ENCODE peak calls at places on chromosomes 16 and 17, in six cellular contexts. Z, R, E, D, F and U are unnamed samples.

GRCh38 chr16:72932050-72932449 is 115.9 kb downstream of the ZFHX3 start:
- DNase-seq in Z (no peak), R (no peak), E (no peak), D (no peak), F (no peak), U (no peak)

GRCh38 chr16:57184890-57185445 is 871 bp downstream of the PSME3IP1 start:
- DNase-seq in Z (no peak), R (no peak), E (no peak), D (no peak), F (no peak), U (no peak)

GRCh38 chr17:81147701-81148100 is 17.6 kb upstream of the PVALEF start:
- DNase-seq in Z (no peak), R (no peak), E (no peak), D (no peak), F (no peak), U (no peak)

GRCh38 chr16:86355538-86355937 is 154.8 kb upstream of the FOXF1 start:
- DNase-seq in Z (no peak), R (no peak), E (peak; percentile 86), D (no peak), F (peak; percentile 87), U (no peak)

GRCh38 chr17:37392024-37392590 is 14.5 kb downstream of the ACACA start:
- DNase-seq in Z (no peak), R (no peak), E (peak; percentile 79), D (peak; percentile 20), F (peak; percentile 52), U (no peak)

GRCh38 chr16:31371619-31372484 is 16.9 kb downstream of the ITGAX start:
- DNase-seq in Z (no peak), R (no peak), E (no peak), D (no peak), F (no peak), U (no peak)

GRCh38 chr17:58699771-58700170 is 7.4 kb downstream of the RAD51C start:
- DNase-seq in Z (no peak), R (no peak), E (no peak), D (no peak), F (no peak), U (no peak)

GRCh38 chr16:27378871-27379580 is 22.9 kb upstream of the IL21R start:
- DNase-seq in Z (no peak), R (no peak), E (peak; percentile 21), D (no peak), F (peak; percentile 20), U (no peak)

GRCh38 chr17:63311416-63311937 is 134.6 kb downstream of the CYB561 start:
- DNase-seq in Z (no peak), R (no peak), E (no peak), D (no peak), F (peak; percentile 17), U (no peak)

GRCh38 chr17:51487947-51488346 is 227.6 kb downstream of the UTP18 start:
- DNase-seq in Z (no peak), R (peak; percentile 37), E (no peak), D (no peak), F (peak; percentile 10), U (no peak)

GRCh38 chr16:87132361-87133014 is 184.7 kb downstream of the C16orf95 start:
- DNase-seq in Z (peak; percentile 75), R (no peak), E (peak; percentile 47), D (no peak), F (peak; percentile 81), U (no peak)

GRCh38 chr16:75306102-75306762 is 54.8 kb upstream of the BCAR1 start:
- DNase-seq in Z (no peak), R (no peak), E (peak; percentile 19), D (no peak), F (no peak), U (no peak)

GRCh38 chr17:34894971-34895370 is 66.3 kb downstream of the CCT6B start:
- DNase-seq in Z (no peak), R (no peak), E (no peak), D (no peak), F (no peak), U (no peak)

GRCh38 chr17:47718634-47719405 is 14.2 kb upstream of the TBX21 start:
- DNase-seq in Z (no peak), R (no peak), E (no peak), D (no peak), F (no peak), U (no peak)

GRCh38 chr17:74212262-74212912 is 984 bp upstream of the TTYH2 start:
- DNase-seq in Z (no peak), R (peak; percentile 34), E (peak; percentile 26), D (no peak), F (peak; percentile 63), U (no peak)

GRCh38 chr17:2101448-2102257 is 46.8 kb downstream of the HIC1 start:
- DNase-seq in Z (peak; percentile 81), R (no peak), E (no peak), D (peak; percentile 96), F (no peak), U (no peak)

GRCh38 chr16:30368122-30368791 is 2.0 kb downstream of the TBC1D10B start:
- DNase-seq in Z (no peak), R (no peak), E (peak; percentile 44), D (peak; percentile 39), F (peak; percentile 87), U (no peak)

DNA sequence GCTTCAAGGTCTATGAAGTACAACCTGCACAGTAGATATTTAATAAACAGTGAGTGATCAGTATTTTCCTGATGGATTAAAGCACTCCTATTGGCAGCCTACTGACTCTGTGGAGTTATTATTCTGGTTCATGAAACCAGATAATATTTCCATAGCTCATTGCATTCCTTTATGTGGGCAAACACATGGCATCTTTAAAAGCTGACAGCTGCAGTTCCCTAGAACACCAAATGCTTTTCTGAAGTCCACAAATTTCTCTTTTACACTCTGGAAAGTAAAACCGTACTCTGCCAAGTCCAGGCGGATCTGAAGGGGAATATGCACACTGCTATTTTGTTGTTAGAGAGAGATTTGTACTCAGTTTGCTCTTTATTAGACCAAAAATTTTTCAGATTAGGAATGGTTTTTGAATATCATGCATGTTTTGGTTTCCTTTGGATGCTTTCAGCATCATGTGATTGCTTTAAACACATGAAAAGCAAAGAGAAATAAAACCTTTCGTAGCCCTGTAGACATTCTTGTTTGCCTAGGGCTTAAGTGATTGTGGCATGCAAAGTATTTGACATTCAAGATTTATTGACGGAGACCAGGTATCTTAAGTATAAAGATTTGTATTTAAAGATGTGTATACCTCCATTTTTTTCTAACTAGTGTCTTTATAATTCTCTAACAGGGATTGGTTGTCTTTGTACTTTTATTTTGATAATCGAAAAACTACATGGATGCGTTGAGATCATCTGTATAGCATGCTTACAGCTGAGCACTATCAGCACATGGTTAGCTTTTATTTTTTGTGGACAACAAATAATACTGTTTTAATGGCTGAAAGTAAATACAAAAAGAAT is 19.5 kb downstream of the SEC14L1 start:
- DNase-seq in Z (no peak), R (no peak), E (no peak), D (no peak), F (no peak), U (no peak)
- H3K4me1 ChIP-seq in Z (no peaks in the 10 kb centered on the region), R (peaks cover 34% of the 10 kb centered on the region), E (peaks cover 8% of the 10 kb centered on the region), D (no peaks in the 10 kb centered on the region), F (peaks cover 12% of the 10 kb centered on the region), U (no peaks in the 10 kb centered on the region)

DNA sequence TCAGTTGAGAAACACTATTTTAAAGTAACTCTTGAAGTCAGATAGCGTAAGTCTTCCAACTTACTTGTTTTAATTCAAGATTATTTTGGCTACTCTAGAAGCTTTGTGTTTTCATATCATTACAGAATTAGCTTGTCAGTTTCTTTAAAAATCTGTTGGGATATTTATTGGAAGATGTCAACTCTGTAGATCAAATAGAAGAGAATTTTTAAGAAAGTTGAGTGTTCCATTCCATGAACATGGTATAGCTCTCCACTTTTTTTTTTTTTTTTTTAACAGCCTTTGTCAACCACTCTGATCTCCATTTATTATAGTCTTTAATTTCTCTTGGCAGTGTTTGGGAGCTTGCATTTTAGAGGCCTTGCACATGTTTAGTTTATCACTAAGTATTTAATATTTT is 28.7 kb downstream of the NLK start:
- DNase-seq in Z (no peak), R (no peak), E (no peak), D (no peak), F (no peak), U (no peak)
- H3K9me3 ChIP-seq in Z (no peaks in the 10 kb centered on the region), R (peaks cover 10% of the 10 kb centered on the region), E (no peaks in the 10 kb centered on the region), D (no peaks in the 10 kb centered on the region), F (no peaks in the 10 kb centered on the region), U (no peaks in the 10 kb centered on the region)

DNA sequence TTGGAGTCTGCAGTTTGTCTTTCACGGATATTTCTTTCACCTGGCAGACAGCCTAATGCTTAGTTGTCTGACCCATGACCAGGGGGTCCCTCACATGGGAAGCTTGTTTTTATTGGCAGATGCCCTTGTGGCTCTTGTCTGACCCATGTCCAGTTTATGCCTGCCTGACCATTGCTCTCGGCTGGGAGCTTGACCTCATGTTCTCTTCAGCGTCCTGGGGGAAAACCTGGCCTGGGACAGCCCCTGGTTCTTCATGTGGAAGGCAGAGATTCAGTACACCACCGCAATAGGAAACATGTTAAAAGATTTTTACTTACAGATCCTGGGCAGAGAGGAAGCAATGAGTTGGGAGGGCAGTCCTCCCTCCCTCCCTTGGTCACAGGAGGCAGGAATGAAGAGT is 302.8 kb upstream of the MYOCD start:
- DNase-seq in Z (no peak), R (no peak), E (no peak), D (no peak), F (no peak), U (no peak)
- H3K4me1 ChIP-seq in Z (no peaks in the 10 kb centered on the region), R (no peaks in the 10 kb centered on the region), E (no peaks in the 10 kb centered on the region), D (no peaks in the 10 kb centered on the region), F (no peaks in the 10 kb centered on the region), U (no peaks in the 10 kb centered on the region)

GRCh38 chr16:68563631-68564366 is 24.7 kb downstream of the ZFP90 start:
- DNase-seq in Z (no peak), R (no peak), E (peak; percentile 12), D (no peak), F (peak; percentile 7), U (no peak)
- H3K9me3 ChIP-seq in Z (peaks cover 96% of the 10 kb centered on the region), R (peaks cover 95% of the 10 kb centered on the region), E (peaks cover 8% of the 10 kb centered on the region), D (peaks cover 89% of the 10 kb centered on the region), F (peaks cover 46% of the 10 kb centered on the region), U (peaks cover 32% of the 10 kb centered on the region)

DNA sequence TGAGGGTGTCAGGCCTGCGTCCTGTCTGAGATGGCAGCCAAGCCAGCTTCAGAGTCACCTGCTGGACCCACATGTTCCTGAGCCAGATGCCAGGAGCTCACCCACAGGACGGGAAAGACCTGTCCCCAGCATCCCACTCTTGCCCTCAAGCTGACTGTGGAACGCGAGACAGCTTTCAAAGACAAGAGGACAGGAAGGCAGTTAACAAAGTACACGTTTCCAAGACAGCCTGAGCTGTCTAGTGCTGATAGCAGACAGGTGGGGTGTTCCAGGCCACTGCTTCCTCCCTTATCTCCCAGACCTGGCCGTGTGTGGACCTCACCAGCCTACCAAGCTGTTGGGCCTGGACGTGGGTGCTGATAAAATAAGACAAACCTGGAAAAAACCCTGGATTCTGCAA is 13.2 kb downstream of the CMTM3 start:
- DNase-seq in Z (peak; percentile 79), R (no peak), E (no peak), D (peak; percentile 35), F (no peak), U (no peak)
- H3K4me1 ChIP-seq in Z (peaks cover 4% of the 10 kb centered on the region), R (peaks cover 17% of the 10 kb centered on the region), E (peaks cover 24% of the 10 kb centered on the region), D (peaks cover 31% of the 10 kb centered on the region), F (peaks cover 51% of the 10 kb centered on the region), U (peaks cover 24% of the 10 kb centered on the region)

GRCh38 chr16:35239561-35239960 is 1780.1 kb downstream of the TP53TG3F start:
- DNase-seq in Z (no peak), R (no peak), E (no peak), D (no peak), F (no peak), U (no peak)

DNA sequence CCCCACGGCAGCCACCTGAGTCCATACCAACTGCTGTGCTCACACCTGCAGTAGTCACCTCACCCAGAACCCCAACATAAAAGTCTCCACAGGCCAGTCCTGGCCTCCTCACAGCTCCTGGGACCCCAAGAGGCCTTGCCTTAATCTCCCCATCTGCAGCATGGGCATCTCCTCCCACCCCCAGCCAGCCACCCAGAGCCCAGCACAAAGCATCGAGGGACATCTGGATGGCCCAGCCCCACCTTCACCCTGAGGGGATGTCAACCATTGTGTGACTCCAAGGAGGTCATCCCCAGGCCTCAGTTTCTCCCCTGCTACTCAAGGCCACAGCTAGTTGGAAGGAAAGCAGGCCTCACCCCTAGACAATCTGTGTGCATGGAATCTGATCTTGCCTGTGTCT is 1775.3 kb downstream of the TP53TG3F start:
- DNase-seq in Z (no peak), R (no peak), E (no peak), D (no peak), F (no peak), U (no peak)
- H3K9me3 ChIP-seq in Z (peaks cover 3% of the 10 kb centered on the region), R (peaks cover 32% of the 10 kb centered on the region), E (no peaks in the 10 kb centered on the region), D (no peaks in the 10 kb centered on the region), F (no peaks in the 10 kb centered on the region), U (no peaks in the 10 kb centered on the region)